ENCODE peak calls at places on chromosomes 11 and 22, in ten cellular contexts. G, P, E, Z, X, W, B, T, I and Q are unnamed samples.
A peak's percentile ranks its signal among the peaks of the same experiment; 100 is the strongest.

GRCh38 chr11:19646921-19647320 is 65.7 kb upstream of the NAV2 start:
- DNase-seq in G (no peak), P (no peak), E (peak; percentile 76), Z (no peak), X (peak; percentile 93), W (no peak), B (no peak), T (no peak), I (peak; percentile 97), Q (peak; percentile 93)

GRCh38 chr11:74325649-74326645 is 14.5 kb upstream of the P4HA3 start:
- DNase-seq in G (no peak), P (peak; percentile 59), E (peak; percentile 92), Z (no peak), X (peak; percentile 35), W (peak; percentile 93), B (no peak), T (no peak), I (peak; percentile 87), Q (peak; percentile 82)

GRCh38 chr11:10844816-10845215 is 13.0 kb downstream of the ZBED5 start:
- DNase-seq in G (no peak), P (no peak), E (no peak), Z (no peak), X (no peak), W (no peak), B (no peak), T (no peak), I (no peak), Q (no peak)

GRCh38 chr11:67439321-67440228 is 2.1 kb upstream of the PTPRCAP start:
- DNase-seq in G (peak; percentile 32), P (peak; percentile 67), E (no peak), Z (peak; percentile 62), X (peak; percentile 34), W (peak; percentile 78), B (no peak), T (peak; percentile 31), I (no peak), Q (no peak)

GRCh38 chr11:102810943-102811528 is 13.1 kb upstream of the MMP1 start:
- DNase-seq in G (no peak), P (no peak), E (no peak), Z (peak; percentile 71), X (peak; percentile 49), W (no peak), B (no peak), T (no peak), I (peak; percentile 61), Q (no peak)

GRCh38 chr11:27209562-27210005 is 153.4 kb downstream of the CCDC34 start:
- DNase-seq in G (no peak), P (no peak), E (peak; percentile 77), Z (peak; percentile 83), X (peak; percentile 94), W (peak; percentile 81), B (no peak), T (peak; percentile 53), I (peak; percentile 84), Q (peak; percentile 79)

GRCh38 chr11:95092549-95093324 is 3.1 kb downstream of the ENDOD1 start:
- DNase-seq in G (no peak), P (peak; percentile 55), E (no peak), Z (peak; percentile 63), X (peak; percentile 86), W (no peak), B (no peak), T (peak; percentile 49), I (peak; percentile 84), Q (peak; percentile 80)

GRCh38 chr22:22895776-22896445 is 8.3 kb downstream of the IGLL5 start:
- DNase-seq in G (no peak), P (no peak), E (no peak), Z (no peak), X (no peak), W (no peak), B (no peak), T (no peak), I (no peak), Q (no peak)

GRCh38 chr11:133712235-133712634 is 133.1 kb downstream of the SPATA19 start:
- DNase-seq in G (no peak), P (no peak), E (no peak), Z (peak; percentile 68), X (no peak), W (no peak), B (no peak), T (no peak), I (no peak), Q (no peak)

GRCh38 chr22:42990131-42990838 is 24.7 kb downstream of the PACSIN2 start:
- DNase-seq in G (no peak), P (no peak), E (peak; percentile 69), Z (peak; percentile 80), X (peak; percentile 86), W (no peak), B (no peak), T (no peak), I (peak; percentile 87), Q (peak; percentile 88)

GRCh38 chr22:44404341-44405020 is 91.7 kb upstream of the SHISAL1 start:
- DNase-seq in G (no peak), P (peak; percentile 3), E (peak; percentile 12), Z (no peak), X (no peak), W (peak; percentile 32), B (no peak), T (no peak), I (no peak), Q (no peak)

GRCh38 chr11:95100856-95101507 is 11.3 kb downstream of the ENDOD1 start:
- DNase-seq in G (no peak), P (no peak), E (no peak), Z (no peak), X (no peak), W (no peak), B (no peak), T (no peak), I (no peak), Q (no peak)

DNA sequence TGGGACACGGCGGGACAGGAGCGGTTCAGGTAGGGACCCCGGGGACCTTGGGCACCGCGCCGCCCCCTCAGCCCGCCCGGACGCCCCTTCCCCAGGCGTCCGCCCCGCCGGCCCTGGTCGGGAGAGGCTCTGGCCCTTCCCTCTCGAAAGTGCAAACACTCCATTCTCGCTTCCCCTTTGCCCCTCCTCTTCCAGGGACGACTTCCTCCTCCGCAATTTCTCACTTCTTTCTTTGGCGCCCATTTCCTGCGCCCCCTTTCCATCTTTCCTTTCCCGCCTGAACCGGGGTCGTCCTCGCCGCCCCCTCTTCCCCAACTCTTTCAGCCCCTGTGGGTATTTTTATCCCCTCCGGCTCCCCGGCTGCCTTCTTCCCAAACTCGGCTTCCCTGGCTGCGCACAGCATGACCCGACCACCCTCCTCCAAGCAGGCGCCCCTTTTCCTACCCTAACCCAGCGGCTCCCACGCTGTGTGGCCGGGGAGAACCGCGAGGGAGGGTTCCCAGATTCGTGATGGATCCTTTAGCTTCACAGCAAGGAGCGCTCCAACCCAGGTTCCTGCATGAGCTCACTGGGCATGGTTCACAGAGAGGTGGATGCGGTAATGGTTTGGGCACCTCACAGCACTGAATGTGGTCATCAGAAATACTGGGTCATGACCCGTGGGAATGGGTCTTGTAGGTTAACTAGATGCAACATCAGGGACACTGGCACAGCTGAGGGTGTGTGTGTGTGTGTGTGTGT is 689 bp downstream of the RAB39A start:
- DNase-seq in G (no peak), P (peak; percentile 30), E (peak; percentile 56), Z (peak; percentile 66), X (no peak), W (no peak), B (no peak), T (peak; percentile 49), I (no peak), Q (no peak)
- H3K4me3 ChIP-seq in G (no peak overlapping the region), P (no peak overlapping the region), E (no peak overlapping the region), Z (peak overlapping the region; percentile 88), X (peak overlapping the region; percentile 51), W (peak overlapping the region; percentile 39), B (peak overlapping the region; percentile 98), T (peak overlapping the region; percentile 95), I (peak overlapping the region; percentile 50), Q (peak overlapping the region; percentile 38)

DNA sequence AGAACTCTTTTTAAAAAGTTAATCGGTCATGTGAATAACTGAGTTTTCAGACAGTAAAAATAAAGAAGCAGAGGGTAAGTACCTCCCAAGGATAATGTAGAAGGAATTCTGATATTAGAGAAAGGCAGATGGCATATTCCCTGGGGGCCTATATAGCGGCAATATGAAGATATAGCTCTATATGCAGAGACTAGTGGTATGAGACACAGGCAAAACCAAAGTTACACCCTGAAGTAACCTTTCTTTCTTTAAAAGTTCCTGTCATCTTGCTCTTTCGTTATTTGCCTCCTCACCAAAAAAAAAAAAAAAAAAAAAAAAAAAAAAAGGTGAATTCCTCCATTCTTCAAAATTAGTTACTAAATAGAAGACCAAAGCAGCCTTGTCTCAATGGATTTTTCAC is 76.2 kb upstream of the ARHGAP32 start:
- DNase-seq in G (no peak), P (no peak), E (no peak), Z (no peak), X (no peak), W (no peak), B (no peak), T (no peak), I (no peak), Q (no peak)
- H3K4me3 ChIP-seq in G (no peak overlapping the region), P (no peak overlapping the region), E (no peak overlapping the region), Z (no peak overlapping the region), X (no peak overlapping the region), W (no peak overlapping the region), B (no peak overlapping the region), T (no peak overlapping the region), I (no peak overlapping the region), Q (no peak overlapping the region)

GRCh38 chr11:118175031-118175531 is 1.4 kb downstream of the SCN2B start:
- DNase-seq in G (no peak), P (no peak), E (no peak), Z (peak; percentile 78), X (no peak), W (no peak), B (no peak), T (no peak), I (peak; percentile 15), Q (no peak)

GRCh38 chr11:118176400-118177134 is at the start of gene SCN2B:
- DNase-seq in G (peak; percentile 49), P (no peak), E (no peak), Z (peak; percentile 53), X (no peak), W (no peak), B (no peak), T (no peak), I (no peak), Q (no peak)

GRCh38 chr11:118174006-118174567 is 2.4 kb downstream of the SCN2B start:
- DNase-seq in G (no peak), P (no peak), E (no peak), Z (no peak), X (no peak), W (no peak), B (no peak), T (no peak), I (no peak), Q (no peak)

GRCh38 chr11:118172356-118172755 is 4.1 kb downstream of the SCN2B start:
- DNase-seq in G (no peak), P (no peak), E (no peak), Z (no peak), X (no peak), W (no peak), B (no peak), T (no peak), I (no peak), Q (no peak)

GRCh38 chr11:118175600-118176399 is 639 bp downstream of the SCN2B start:
- DNase-seq in G (no peak), P (no peak), E (no peak), Z (peak; percentile 54), X (no peak), W (no peak), B (no peak), T (no peak), I (no peak), Q (no peak)
- H3K4me3 ChIP-seq in G (no peak overlapping the region), P (no peak overlapping the region), E (no peak overlapping the region), Z (peak overlapping the region; percentile 52), X (no peak overlapping the region), W (peak overlapping the region; percentile 67), B (peak overlapping the region; percentile 74), T (no peak overlapping the region), I (no peak overlapping the region), Q (no peak overlapping the region)

GRCh38 chr11:35391922-35392813 is 27.2 kb downstream of the SLC1A2 start:
- DNase-seq in G (peak; percentile 43), P (peak; percentile 85), E (peak; percentile 91), Z (peak; percentile 81), X (peak; percentile 82), W (peak; percentile 93), B (peak; percentile 66), T (peak; percentile 80), I (peak; percentile 93), Q (peak; percentile 87)
- H3K4me3 ChIP-seq in G (no peak overlapping the region), P (no peak overlapping the region), E (peak overlapping the region; percentile 52), Z (no peak overlapping the region), X (no peak overlapping the region), W (no peak overlapping the region), B (no peak overlapping the region), T (peak overlapping the region; percentile 18), I (no peak overlapping the region), Q (no peak overlapping the region)